ENCODE peak calls at places on chromosomes 1 and 21, in six cellular contexts. H is ovary, E is mesothelial cell of epicardium, L is pancreas, T is WERI-Rb-1, N is HFFc6. K is an unnamed sample.

GRCh38 chr1:101105877-101106276 is 80.3 kb upstream of the DPH5 start:
- DNase-seq in H (no peak), E (no peak), L (no peak), T (no peak), N (peak; percentile 27), K (no peak)

GRCh38 chr1:151777317-151777716 is 13.0 kb downstream of the TDRKH start:
- DNase-seq in H (no peak), E (no peak), L (no peak), T (no peak), N (no peak), K (no peak)

GRCh38 chr1:45442272-45442671 is 48.7 kb downstream of the TESK2 start:
- DNase-seq in H (no peak), E (no peak), L (no peak), T (no peak), N (peak; percentile 42), K (no peak)

GRCh38 chr1:206050655-206051235 is 2.2 kb upstream of the RHEX start:
- DNase-seq in H (no peak), E (no peak), L (no peak), T (no peak), N (no peak), K (no peak)

GRCh38 chr1:108049083-108049819 is 84.3 kb upstream of the VAV3 start:
- DNase-seq in H (no peak), E (no peak), L (no peak), T (peak; percentile 30), N (peak; percentile 8), K (no peak)

GRCh38 chr1:98157524-98158293 is 236.9 kb upstream of the DPYD start:
- DNase-seq in H (no peak), E (no peak), L (no peak), T (no peak), N (peak; percentile 55), K (no peak)

GRCh38 chr21:41953249-41953830 is 478 bp downstream of the C2CD2 start:
- DNase-seq in H (no peak), E (peak; percentile 51), L (peak; percentile 82), T (peak; percentile 22), N (no peak), K (no peak)

GRCh38 chr1:200628223-200628868 is 7.8 kb upstream of the KIF14 start:
- DNase-seq in H (no peak), E (no peak), L (no peak), T (no peak), N (no peak), K (no peak)

GRCh38 chr1:184025242-184025675 is 12.3 kb downstream of the COLGALT2 start:
- DNase-seq in H (no peak), E (no peak), L (no peak), T (peak; percentile 12), N (peak; percentile 86), K (no peak)

GRCh38 chr1:246647113-246647512 is 77.1 kb upstream of the SCCPDH start:
- DNase-seq in H (no peak), E (no peak), L (no peak), T (peak; percentile 91), N (no peak), K (no peak)

GRCh38 chr1:42013881-42014470 is 95.3 kb upstream of the HIVEP3 start:
- DNase-seq in H (no peak), E (no peak), L (no peak), T (no peak), N (no peak), K (no peak)

GRCh38 chr1:226697151-226697575 is 41.9 kb downstream of the ITPKB start:
- DNase-seq in H (no peak), E (no peak), L (no peak), T (no peak), N (peak; percentile 43), K (no peak)

GRCh38 chr1:37098196-37098595 is 63.9 kb upstream of the GRIK3 start:
- DNase-seq in H (no peak), E (no peak), L (no peak), T (peak; percentile 70), N (no peak), K (no peak)

GRCh38 chr1:37338658-37339057 is 135.7 kb upstream of the ZC3H12A start:
- DNase-seq in H (no peak), E (no peak), L (no peak), T (no peak), N (no peak), K (no peak)

GRCh38 chr1:55214903-55215193 is 316 bp downstream of the USP24 start:
- DNase-seq in H (peak; percentile 38), E (peak; percentile 68), L (peak; percentile 77), T (peak; percentile 49), N (no peak), K (no peak)

GRCh38 chr1:225631041-225631663 is 21.8 kb downstream of the ENAH start:
- DNase-seq in H (no peak), E (no peak), L (no peak), T (peak; percentile 17), N (no peak), K (no peak)

GRCh38 chr1:200409203-200409760 is 554 bp downstream of the ZNF281 start:
- DNase-seq in H (no peak), E (peak; percentile 53), L (peak; percentile 80), T (peak; percentile 69), N (no peak), K (no peak)

GRCh38 chr1:17213433-17214148 is 8.7 kb downstream of the PADI1 start:
- DNase-seq in H (no peak), E (no peak), L (no peak), T (no peak), N (no peak), K (no peak)

GRCh38 chr1:20711285-20712209 is 6.3 kb downstream of the KIF17 start:
- DNase-seq in H (no peak), E (no peak), L (no peak), T (peak; percentile 39), N (no peak), K (no peak)

GRCh38 chr1:229855999-229856650 is 210.9 kb upstream of the GALNT2 start:
- DNase-seq in H (no peak), E (no peak), L (peak; percentile 74), T (no peak), N (no peak), K (no peak)

GRCh38 chr1:53410100-53410541 is 49.1 kb upstream of the DMRTB1 start:
- DNase-seq in H (no peak), E (no peak), L (no peak), T (no peak), N (no peak), K (no peak)

GRCh38 chr1:197341626-197342025 is 73.6 kb downstream of the CRB1 start:
- DNase-seq in H (no peak), E (no peak), L (no peak), T (no peak), N (no peak), K (no peak)

GRCh38 chr1:48876221-48876785 is 99.6 kb upstream of the BEND5 start:
- DNase-seq in H (no peak), E (no peak), L (no peak), T (peak; percentile 33), N (no peak), K (no peak)

GRCh38 chr1:183911285-183911684 is 106.4 kb downstream of the RGL1 start:
- DNase-seq in H (no peak), E (no peak), L (no peak), T (no peak), N (no peak), K (no peak)

GRCh38 chr1:227913969-227914791 is 33.6 kb downstream of the WNT9A start:
- DNase-seq in H (no peak), E (no peak), L (peak; percentile 54), T (peak; percentile 39), N (no peak), K (no peak)

GRCh38 chr1:23403038-23403336 is 21.6 kb downstream of the TCEA3 start:
- DNase-seq in H (peak; percentile 31), E (no peak), L (no peak), T (no peak), N (peak; percentile 78), K (no peak)

GRCh38 chr1:109705411-109705810 is 6.6 kb upstream of the GSTM5 start:
- DNase-seq in H (no peak), E (no peak), L (no peak), T (no peak), N (no peak), K (no peak)

DNA sequence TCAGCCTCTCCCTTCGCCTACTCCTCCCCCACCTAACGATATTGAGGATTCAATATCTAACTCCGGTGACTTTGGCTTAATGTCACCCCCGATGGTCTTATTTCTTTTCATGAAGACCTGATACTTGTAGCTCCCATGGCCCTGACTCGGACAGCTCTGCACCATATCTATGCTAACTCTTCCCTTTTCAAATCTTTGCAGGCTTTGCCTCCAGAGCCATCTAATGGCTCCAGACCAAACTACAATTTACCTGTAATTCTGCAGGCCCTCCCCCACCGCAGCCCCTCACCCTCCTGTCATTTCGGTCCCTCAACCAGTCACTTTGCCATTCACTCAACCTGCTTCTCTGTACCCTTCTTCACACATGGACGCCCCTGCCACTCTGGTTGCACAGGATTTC is 7.9 kb upstream of the GSTM5 start:
- DNase-seq in H (no peak), E (no peak), L (no peak), T (no peak), N (no peak), K (no peak)
- TF ChIP-seq CTCF in H (no peak), E (no peak), L (no peak), T (peak; percentile 32), N (no peak), K (no peak)

GRCh38 chr1:164895026-164895907 is 336.3 kb downstream of the PBX1 start:
- DNase-seq in H (no peak), E (no peak), L (peak; percentile 34), T (no peak), N (no peak), K (no peak)

GRCh38 chr1:164886101-164886500 is 327.1 kb downstream of the PBX1 start:
- DNase-seq in H (no peak), E (no peak), L (no peak), T (peak; percentile 11), N (no peak), K (no peak)

GRCh38 chr1:164891615-164892014 is 332.6 kb downstream of the PBX1 start:
- DNase-seq in H (no peak), E (no peak), L (no peak), T (no peak), N (no peak), K (no peak)
- TF ChIP-seq CTCF in H (no peak), E (no peak), L (no peak), T (peak; percentile 16), N (no peak), K (no peak)

DNA sequence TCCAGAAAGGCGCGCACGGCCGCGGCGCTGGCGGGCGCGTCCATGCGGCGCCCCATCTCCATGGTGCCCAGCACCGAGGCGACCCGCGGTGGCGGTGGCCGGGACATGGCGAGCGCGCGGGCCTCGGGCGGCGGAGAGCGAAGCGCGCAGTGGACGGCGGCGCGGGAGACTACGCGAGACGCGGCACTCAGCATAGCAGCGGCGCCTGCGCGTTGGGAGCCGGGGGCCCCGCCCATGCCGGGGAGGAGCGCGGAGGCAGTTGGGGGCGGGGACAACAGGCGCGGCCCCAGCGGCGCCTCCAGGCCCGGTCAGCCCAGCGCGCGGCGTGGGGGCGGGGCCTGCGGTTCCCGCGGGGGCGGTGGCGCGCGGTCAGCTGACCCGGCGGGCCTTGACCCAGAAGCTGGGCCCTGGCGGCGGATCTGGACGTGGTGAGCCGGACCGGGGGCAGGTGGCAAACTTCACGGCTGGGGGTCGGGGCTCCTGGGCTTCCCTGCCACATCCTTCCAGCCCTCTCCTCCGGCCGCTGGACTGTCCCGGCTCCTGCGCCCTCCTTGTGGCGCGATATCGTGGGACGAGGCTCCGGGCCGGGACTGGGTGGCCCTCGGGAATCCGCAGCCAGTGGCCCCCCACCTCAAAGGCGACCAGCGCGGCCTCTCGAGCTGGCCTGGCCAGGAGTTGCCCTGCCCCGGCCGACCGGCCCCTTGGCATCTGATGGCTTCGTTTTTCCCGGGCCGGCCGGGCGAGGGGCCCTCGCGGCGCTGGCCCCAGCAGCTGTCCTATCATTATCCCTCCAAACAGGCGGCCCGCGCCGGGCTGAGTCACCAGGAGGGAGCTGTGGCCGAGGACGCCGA is at the start of the genes AKR7A2 and SLC66A1:
- DNase-seq in H (peak; percentile 91), E (peak; percentile 90), L (peak; percentile 98), T (peak; percentile 85), N (peak; percentile 85), K (peak; percentile 91)
- TF ChIP-seq CTCF in H (peak; percentile 64), E (no peak), L (no peak), T (no peak), N (no peak), K (no peak)

GRCh38 chr1:27536767-27537166 is 46.8 kb upstream of the WASF2 start:
- DNase-seq in H (peak; percentile 80), E (no peak), L (no peak), T (peak; percentile 96), N (peak; percentile 78), K (no peak)
- TF ChIP-seq CTCF in H (no peak), E (no peak), L (no peak), T (no peak), N (peak; percentile 12), K (no peak)

K was measured in natural killer cell.